ENCODE peak calls at places on chromosomes 13 and 19, in six cellular contexts. B is A549, A is endodermal cell, V is esophagus squamous epithelium, F is testis, M is HFFc6. U is an unnamed sample.

GRCh38 chr13:50309200-50309848 is 294.1 kb downstream of the KCNRG start:
- DNase-seq in B (no peak), A (no peak), V (no peak), F (no peak), M (no peak), U (no peak)

GRCh38 chr13:40116008-40116407 is 460.5 kb downstream of the COG6 start:
- DNase-seq in B (peak; percentile 93), A (peak; percentile 69), V (no peak), F (no peak), M (no peak), U (peak; percentile 65)

GRCh38 chr13:38804536-38804935 is 117.7 kb downstream of the FREM2 start:
- DNase-seq in B (no peak), A (no peak), V (no peak), F (no peak), M (no peak), U (no peak)

GRCh38 chr19:29965529-29965928 is 23.5 kb downstream of the URI1 start:
- DNase-seq in B (no peak), A (no peak), V (no peak), F (no peak), M (peak; percentile 59), U (no peak)

GRCh38 chr13:39036212-39036611 is 1.7 kb downstream of the PROSER1 start:
- DNase-seq in B (no peak), A (no peak), V (no peak), F (no peak), M (no peak), U (no peak)

GRCh38 chr19:8340341-8341096 is 2.5 kb downstream of the KANK3 start:
- DNase-seq in B (no peak), A (peak; percentile 82), V (no peak), F (peak; percentile 41), M (no peak), U (no peak)

GRCh38 chr13:77733674-77734073 is 36.2 kb downstream of the SLAIN1 start:
- DNase-seq in B (no peak), A (no peak), V (no peak), F (no peak), M (no peak), U (no peak)

GRCh38 chr13:43424386-43424785 is 362.4 kb downstream of the ENOX1 start:
- DNase-seq in B (no peak), A (no peak), V (no peak), F (no peak), M (no peak), U (no peak)

GRCh38 chr13:110371550-110372465 is 64.7 kb downstream of the COL4A2 start:
- DNase-seq in B (peak; percentile 41), A (no peak), V (no peak), F (peak; percentile 33), M (no peak), U (no peak)

GRCh38 chr13:107031691-107032090 is 463.8 kb upstream of the ARGLU1 start:
- DNase-seq in B (no peak), A (no peak), V (no peak), F (no peak), M (no peak), U (no peak)

GRCh38 chr13:103640617-103641016 is 574.4 kb upstream of the SLC10A2 start:
- DNase-seq in B (no peak), A (no peak), V (no peak), F (no peak), M (no peak), U (no peak)

GRCh38 chr13:27770809-27771208 is 21.5 kb upstream of the GSX1 start:
- DNase-seq in B (peak; percentile 46), A (peak; percentile 76), V (no peak), F (no peak), M (peak; percentile 32), U (no peak)

GRCh38 chr19:459724-460511 is 915 bp downstream of the SHC2 start:
- DNase-seq in B (peak; percentile 46), A (peak; percentile 90), V (no peak), F (peak; percentile 62), M (no peak), U (no peak)

GRCh38 chr19:52689804-52690394 is 44.9 kb downstream of the ZNF611 start:
- DNase-seq in B (no peak), A (peak; percentile 80), V (no peak), F (peak; percentile 35), M (no peak), U (peak; percentile 52)

GRCh38 chr13:30584332-30584731 is 33.4 kb upstream of the USPL1 start:
- DNase-seq in B (no peak), A (no peak), V (no peak), F (no peak), M (no peak), U (no peak)

GRCh38 chr13:30580852-30581502 is 36.7 kb upstream of the USPL1 start:
- DNase-seq in B (peak; percentile 21), A (no peak), V (no peak), F (no peak), M (no peak), U (no peak)

GRCh38 chr13:30577381-30577780 is 40.3 kb upstream of the USPL1 start:
- DNase-seq in B (peak; percentile 43), A (no peak), V (no peak), F (no peak), M (peak; percentile 88), U (peak; percentile 73)

GRCh38 chr13:30585748-30586262 is 31.9 kb upstream of the USPL1 start:
- DNase-seq in B (no peak), A (no peak), V (no peak), F (no peak), M (peak; percentile 56), U (no peak)

GRCh38 chr13:30581582-30581981 is 36.1 kb upstream of the USPL1 start:
- DNase-seq in B (peak; percentile 20), A (peak; percentile 54), V (no peak), F (no peak), M (no peak), U (no peak)
- TF ChIP-seq CTCF in B (no peak), A (peak; percentile 74), V (no peak), F (no peak), M (peak; percentile 65), U (peak; percentile 27)

GRCh38 chr19:43777163-43777700 is 3.5 kb downstream of the KCNN4 start:
- DNase-seq in B (no peak), A (no peak), V (no peak), F (no peak), M (no peak), U (peak; percentile 75)

GRCh38 chr19:43773725-43774102 is 7.1 kb downstream of the KCNN4 start:
- DNase-seq in B (no peak), A (no peak), V (no peak), F (no peak), M (no peak), U (no peak)

GRCh38 chr19:43775299-43775890 is 5.4 kb downstream of the KCNN4 start:
- DNase-seq in B (no peak), A (no peak), V (no peak), F (no peak), M (no peak), U (no peak)

GRCh38 chr19:43776285-43776684 is 4.5 kb downstream of the KCNN4 start:
- DNase-seq in B (no peak), A (no peak), V (no peak), F (no peak), M (no peak), U (no peak)

GRCh38 chr19:43774103-43774939 is 6.5 kb downstream of the KCNN4 start:
- DNase-seq in B (no peak), A (peak; percentile 94), V (no peak), F (peak; percentile 68), M (peak; percentile 61), U (peak; percentile 69)
- TF ChIP-seq CTCF in B (no peak), A (peak; percentile 83), V (peak; percentile 22), F (peak; percentile 50), M (peak; percentile 88), U (peak; percentile 69)

GRCh38 chr13:29907670-29908069 is 57.3 kb upstream of the UBL3 start:
- DNase-seq in B (no peak), A (no peak), V (no peak), F (no peak), M (no peak), U (no peak)
- TF ChIP-seq CTCF in B (no peak), A (no peak), V (no peak), F (no peak), M (no peak), U (no peak)

GRCh38 chr19:38978315-38978689 is 2.8 kb upstream of the FBXO17 start:
- DNase-seq in B (no peak), A (no peak), V (no peak), F (no peak), M (no peak), U (no peak)

GRCh38 chr19:38975214-38975860 is at the start of gene FBXO17:
- DNase-seq in B (peak; percentile 87), A (peak; percentile 85), V (no peak), F (peak; percentile 49), M (peak; percentile 46), U (no peak)

GRCh38 chr19:38979867-38980266 is 4.3 kb upstream of the FBXO17 start:
- DNase-seq in B (no peak), A (no peak), V (no peak), F (no peak), M (no peak), U (no peak)

GRCh38 chr19:38975861-38976271 is 324 bp upstream of the FBXO17 start:
- DNase-seq in B (peak; percentile 92), A (peak; percentile 83), V (no peak), F (peak; percentile 32), M (no peak), U (no peak)

DNA sequence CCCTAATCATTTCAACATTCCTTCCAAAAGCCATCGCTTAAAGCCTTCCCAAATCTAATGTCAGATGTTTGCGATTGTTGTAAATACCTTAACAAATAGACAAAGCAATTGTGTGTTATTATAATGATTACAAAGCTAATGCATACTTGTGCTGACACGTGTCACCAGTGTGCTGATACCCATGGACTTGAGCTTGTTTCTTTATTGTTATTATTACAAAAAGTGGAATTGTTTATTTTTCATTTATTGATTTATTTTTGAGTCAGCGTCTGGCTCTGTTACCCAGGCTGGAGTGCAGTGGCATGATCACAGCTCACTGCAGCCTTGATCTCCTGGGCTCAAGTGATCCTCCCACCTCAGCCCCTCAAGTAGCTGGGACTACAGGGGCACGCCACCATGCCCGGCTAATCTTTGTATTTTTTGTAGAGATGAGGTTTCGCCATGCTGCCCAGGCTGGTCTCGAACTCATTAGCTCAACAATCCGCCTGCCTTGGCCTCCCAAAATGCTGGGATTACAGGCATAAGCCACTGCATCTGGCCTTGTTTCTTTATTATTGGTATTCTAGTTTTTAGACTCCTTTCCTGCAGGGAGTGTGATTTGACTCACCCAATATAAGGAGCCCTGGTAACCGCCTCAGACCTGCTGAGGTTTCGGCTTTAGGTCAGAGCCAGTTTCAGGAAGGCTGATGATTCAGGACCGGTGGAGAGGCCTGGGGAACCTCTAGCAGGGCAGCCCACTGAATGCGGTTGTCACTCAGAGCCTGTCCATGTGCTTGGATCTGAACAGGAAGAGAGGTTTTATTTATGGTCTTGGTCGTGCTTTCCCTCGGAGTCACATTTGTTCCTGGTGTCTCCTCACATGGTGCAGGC is 2.1 kb upstream of the FBXO17 start:
- DNase-seq in B (peak; percentile 33), A (no peak), V (no peak), F (no peak), M (peak; percentile 36), U (no peak)
- TF ChIP-seq CTCF in B (no peak), A (no peak), V (no peak), F (no peak), M (no peak), U (no peak)